ENCODE peak calls at places on chromosomes 4 and X, in ten cellular contexts. J is hepatocyte; P is omental fat pad; C is CD4-positive, alpha-beta T cell; Z is kidney; D is psoas muscle; A is MM.1S; X is endodermal cell; G is progenitor cell of endocrine pancreas; R is fibroblast of villous mesenchyme. O is an unnamed sample.

GRCh38 chr4:111960241-111960667 is 185.0 kb upstream of the FAM241A start:
- DNase-seq in G (no peak), D (no peak), X (no peak), A (peak), C (no peak), J (no peak), P (no peak), Z (no peak), R (peak), O (peak)

GRCh38 chr4:99574530-99575314 is at the start of gene MTTP:
- DNase-seq in P (no peak), Z (no peak), D (no peak), X (no peak), C (no peak), A (peak), G (no peak), J (peak), R (no peak), O (no peak)

GRCh38 chr4:187602339-187603092 is 393.1 kb upstream of the ZFP42 start:
- DNase-seq in G (no peak), Z (no peak), P (no peak), C (no peak), X (no peak), R (peak), J (no peak), A (no peak), D (no peak), O (no peak)

GRCh38 chr4:99437686-99438577 is 2.8 kb upstream of the ADH7 start:
- DNase-seq in R (peak), J (no peak), D (no peak), Z (no peak), G (no peak), P (no peak), C (no peak), X (no peak), A (no peak), O (no peak)

GRCh38 chrX:95764972-95765451 is 919.6 kb upstream of the DIAPH2 start:
- DNase-seq in J (peak), Z (no peak), G (peak), X (peak), R (peak), C (no peak), P (no peak), A (peak), D (no peak), O (peak)

GRCh38 chr4:106587558-106587957 is 219.0 kb upstream of the GIMD1 start:
- DNase-seq in X (no peak), R (peak), Z (no peak), J (peak), A (no peak), P (no peak), D (no peak), G (no peak), C (no peak), O (no peak)

GRCh38 chrX:101550362-101550761 is at the start of gene ARMCX1:
- DNase-seq in Z (peak), J (peak), C (no peak), D (peak), G (no peak), R (peak), X (peak), P (no peak), A (no peak), O (peak)

GRCh38 chr4:186587416-186588018 is 32.1 kb upstream of the MTNR1A start:
- DNase-seq in D (peak), R (peak), Z (peak), A (peak), G (peak), J (peak), C (peak), P (peak), X (peak), O (peak)

GRCh38 chrX:265502-265901 is 15.7 kb upstream of the PLCXD1 start:
- DNase-seq in J (no peak), R (no peak), P (no peak), Z (peak), X (no peak), G (no peak), C (no peak), A (no peak), D (no peak), O (no peak)

GRCh38 chrX:35380808-35381700 is 417.1 kb upstream of the MAGEB16 start:
- DNase-seq in C (no peak), J (peak), G (no peak), P (no peak), D (no peak), Z (no peak), X (no peak), R (peak), A (peak), O (no peak)

GRCh38 chr4:164779811-164780216 is 25.9 kb downstream of the SMIM31 start:
- DNase-seq in G (peak), J (peak), Z (no peak), R (peak), A (peak), P (no peak), C (no peak), X (peak), D (no peak), O (peak)

GRCh38 chr4:38306482-38307071 is 346.4 kb downstream of the PTTG2 start:
- DNase-seq in Z (no peak), P (no peak), X (no peak), J (no peak), C (no peak), R (no peak), D (no peak), G (no peak), A (peak), O (no peak)

GRCh38 chr4:10106421-10107039 is 10.1 kb downstream of the WDR1 start:
- DNase-seq in R (peak), A (no peak), X (no peak), C (peak), Z (peak), P (peak), D (peak), G (no peak), J (peak), O (peak)

GRCh38 chrX:23554304-23554703 is 113.0 kb upstream of the PRDX4 start:
- DNase-seq in D (no peak), Z (no peak), J (peak), R (peak), G (no peak), A (peak), P (no peak), C (no peak), X (no peak), O (peak)

GRCh38 chr4:128825226-128825625 is 15.7 kb downstream of the JADE1 start:
- DNase-seq in J (peak), C (no peak), G (no peak), D (no peak), P (no peak), A (no peak), R (no peak), X (peak), Z (no peak), O (peak)

GRCh38 chr4:13084210-13084609 is 399.9 kb downstream of the RAB28 start:
- DNase-seq in J (no peak), P (no peak), R (no peak), X (no peak), Z (no peak), G (no peak), C (no peak), D (no peak), A (peak), O (no peak)

GRCh38 chr4:144906181-144906895 is 191.7 kb downstream of the ANAPC10 start:
- DNase-seq in G (no peak), C (no peak), A (peak), R (peak), P (no peak), D (no peak), X (no peak), J (peak), Z (no peak), O (no peak)

GRCh38 chrX:97065973-97066372 is 182.3 kb downstream of the RPA4 start:
- DNase-seq in J (no peak), Z (no peak), R (no peak), P (no peak), D (no peak), X (no peak), A (no peak), G (no peak), C (no peak), O (no peak)

GRCh38 chr4:126850286-126850685 is 782.5 kb upstream of the INTU start:
- DNase-seq in Z (no peak), R (peak), G (no peak), D (no peak), J (peak), P (no peak), A (no peak), C (no peak), X (peak), O (peak)

GRCh38 chr4:110196871-110197420 is 1.5 kb downstream of the ELOVL6 start:
- DNase-seq in Z (no peak), X (no peak), A (peak), J (no peak), P (no peak), C (peak), R (peak), D (peak), G (no peak), O (no peak)

GRCh38 chr4:40434126-40434692 is 99.1 kb downstream of the CHRNA9 start:
- DNase-seq in J (no peak), Z (no peak), C (no peak), G (no peak), D (no peak), R (no peak), P (no peak), A (no peak), X (no peak), O (no peak)

GRCh38 chr4:37742149-37742548 is 56.0 kb upstream of the RELL1 start:
- DNase-seq in P (no peak), R (no peak), J (peak), X (no peak), Z (no peak), C (no peak), D (no peak), G (no peak), A (peak), O (peak)

GRCh38 chr4:20305976-20306375 is 54.3 kb downstream of the SLIT2 start:
- DNase-seq in R (peak), Z (no peak), D (no peak), P (no peak), A (peak), J (peak), C (no peak), X (no peak), G (no peak), O (peak)

GRCh38 chr4:10180927-10181744 is 64.5 kb upstream of the WDR1 start:
- DNase-seq in R (no peak), G (no peak), J (no peak), P (no peak), C (no peak), A (peak), X (no peak), D (no peak), Z (no peak), O (no peak)

GRCh38 chrX:19513383-19513782 is 1.9 kb downstream of the MAP3K15 start:
- DNase-seq in D (no peak), J (no peak), X (peak), C (no peak), G (no peak), Z (no peak), P (no peak), A (no peak), R (peak), O (no peak)

GRCh38 chrX:19360903-19361302 is 17.2 kb downstream of the PDHA1 start:
- DNase-seq in C (no peak), X (no peak), Z (no peak), G (no peak), P (no peak), A (no peak), R (no peak), J (no peak), D (no peak), O (no peak)

GRCh38 chrX:77160301-77160700 is 286.9 kb upstream of the FGF16 start:
- DNase-seq in P (no peak), R (no peak), J (no peak), G (no peak), A (no peak), D (peak), X (peak), C (no peak), Z (no peak), O (peak)

GRCh38 chrX:87160435-87161010 is 357.1 kb upstream of the KLHL4 start:
- DNase-seq in C (no peak), G (no peak), D (no peak), P (no peak), Z (no peak), A (no peak), J (no peak), X (no peak), R (no peak), O (no peak)

GRCh38 chr4:91958651-91959050 is 345.1 kb upstream of the GRID2 start:
- DNase-seq in G (no peak), Z (no peak), C (no peak), A (no peak), J (peak), R (no peak), P (no peak), D (no peak), X (peak), O (no peak)

GRCh38 chr4:140135529-140136021 is 18.4 kb downstream of the MAML3 start:
- DNase-seq in C (no peak), X (no peak), J (peak), R (peak), A (no peak), P (peak), D (peak), Z (peak), G (no peak), O (no peak)

GRCh38 chr4:101118641-101119040 is 228.7 kb downstream of the PPP3CA start:
- DNase-seq in J (no peak), C (no peak), D (no peak), R (no peak), Z (no peak), P (no peak), A (no peak), X (no peak), G (no peak), O (no peak)

GRCh38 chr4:5084911-5085475 is 33.7 kb downstream of the STK32B start:
- DNase-seq in G (no peak), D (no peak), C (no peak), Z (no peak), A (no peak), P (no peak), R (no peak), X (no peak), J (no peak), O (no peak)

DNA sequence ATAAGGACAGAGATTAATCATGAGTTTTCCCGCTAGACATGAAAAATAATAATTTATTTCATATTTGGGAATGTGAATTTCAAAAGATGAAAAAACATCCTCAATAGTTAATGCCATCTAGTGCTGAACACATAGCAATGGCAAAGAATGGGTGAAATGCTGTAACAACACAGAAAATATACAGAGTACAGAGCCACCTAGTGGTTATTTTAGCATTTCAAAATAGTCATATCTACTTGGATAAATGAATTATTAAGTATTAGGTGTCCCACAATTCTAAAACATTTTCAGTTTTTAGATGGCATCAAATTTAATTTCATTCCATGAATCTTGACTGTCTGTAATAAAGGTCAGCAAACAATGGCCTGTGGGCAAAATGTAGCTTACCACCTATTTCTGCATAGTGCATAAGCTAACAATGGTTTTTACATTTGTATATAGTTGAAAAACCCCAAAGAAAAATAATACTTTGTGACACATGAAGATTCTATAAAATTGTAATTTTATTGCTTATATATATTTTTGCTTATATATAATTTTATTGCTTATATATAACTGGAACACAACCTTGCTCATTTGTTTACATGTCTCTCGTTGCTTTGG is 99.3 kb upstream of the FAM47C start:
- DNase-seq in D (no peak), C (no peak), Z (no peak), G (no peak), X (no peak), R (peak), J (peak), A (peak), P (no peak), O (no peak)
- TF ChIP-seq CTCF in D (peak), C (no peak), Z (peak), G (peak), X (peak), R (peak), J (peak), A (peak), P (no peak), O (peak)

GRCh38 chr4:47762376-47763266 is 75.2 kb downstream of the CORIN start:
- DNase-seq in J (no peak), G (no peak), P (no peak), C (no peak), R (no peak), Z (no peak), A (no peak), X (no peak), D (no peak), O (no peak)
- TF ChIP-seq CTCF in J (no peak), G (no peak), P (no peak), C (no peak), R (no peak), Z (no peak), A (no peak), X (peak), D (no peak), O (no peak)

GRCh38 chr4:185142911-185143595 is at the start of gene SLC25A4:
- DNase-seq in Z (peak), X (peak), R (peak), C (peak), D (peak), P (peak), G (peak), A (peak), J (peak), O (peak)
- TF ChIP-seq CTCF in Z (peak), X (peak), R (peak), C (peak), D (peak), P (no peak), G (peak), A (peak), J (peak), O (no peak)

DNA sequence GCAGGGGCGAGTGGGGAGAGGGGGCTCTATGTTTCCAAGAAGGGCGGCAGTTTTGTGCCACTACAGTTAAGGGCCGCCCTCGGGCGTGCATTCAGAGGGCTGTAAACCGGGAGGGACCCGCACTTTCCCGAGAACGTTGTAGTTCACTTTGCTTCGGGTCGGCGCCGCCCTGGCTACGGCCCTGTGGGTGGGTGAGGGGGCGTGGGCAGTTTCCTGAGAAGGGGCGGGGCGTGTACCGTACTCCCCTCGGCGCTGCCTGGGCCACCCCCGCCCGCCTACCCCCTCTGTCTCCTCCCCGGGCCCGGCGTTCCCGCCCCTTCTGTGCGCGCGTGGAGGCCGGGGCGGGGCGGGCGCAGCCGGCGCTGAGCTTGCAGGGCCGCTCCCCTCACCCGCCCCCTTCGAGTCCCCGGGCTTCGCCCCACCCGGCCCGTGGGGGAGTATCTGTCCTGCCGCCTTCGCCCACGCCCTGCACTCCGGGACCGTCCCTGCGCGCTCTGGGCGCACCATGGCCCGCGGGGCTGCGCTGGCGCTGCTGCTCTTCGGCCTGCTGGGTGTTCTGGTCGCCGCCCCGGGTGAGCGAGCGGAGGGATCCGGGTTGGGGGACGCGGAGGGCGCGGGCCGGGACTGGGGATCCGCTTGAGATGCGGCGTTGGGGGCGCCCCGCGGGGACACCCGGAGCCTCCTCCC is at the start of gene CD99:
- DNase-seq in X (peak), R (peak), J (peak), C (peak), P (peak), A (peak), G (peak), D (peak), Z (peak), O (peak)
- TF ChIP-seq CTCF in X (no peak), R (no peak), J (no peak), C (no peak), P (no peak), A (no peak), G (no peak), D (no peak), Z (no peak), O (no peak)

GRCh38 chr4:8407316-8407715 is 33.2 kb downstream of the ACOX3 start:
- DNase-seq in X (no peak), A (no peak), R (no peak), Z (no peak), C (no peak), D (no peak), G (no peak), J (no peak), P (no peak), O (no peak)
- TF ChIP-seq CTCF in X (no peak), A (no peak), R (no peak), Z (no peak), C (no peak), D (no peak), G (no peak), J (no peak), P (no peak), O (no peak)

DNA sequence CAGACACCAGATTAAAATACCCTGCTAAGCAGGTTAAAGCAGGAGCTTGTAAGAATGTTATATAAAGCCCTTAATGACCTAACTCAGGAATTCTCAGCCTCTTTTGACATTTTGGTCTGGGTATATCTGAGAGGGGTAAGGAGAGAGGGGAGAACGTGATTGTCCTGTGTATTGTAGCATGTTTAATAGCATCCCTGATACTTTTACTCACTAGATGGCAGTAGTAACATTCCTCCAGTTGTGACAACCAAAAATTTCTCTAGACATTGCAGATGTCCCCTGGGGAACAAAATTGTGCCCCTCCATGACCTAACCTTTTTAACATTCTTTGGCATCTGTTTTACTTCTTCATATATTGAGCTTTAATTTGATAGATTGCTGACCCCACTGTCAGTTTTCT is 17.9 kb downstream of the SMARCA5 start:
- DNase-seq in C (no peak), X (no peak), R (no peak), A (peak), P (no peak), D (no peak), J (no peak), Z (no peak), G (no peak), O (no peak)
- TF ChIP-seq CTCF in C (no peak), X (peak), R (peak), A (peak), P (no peak), D (peak), J (peak), Z (no peak), G (peak), O (no peak)

GRCh38 chr4:42586775-42587174 is 70.1 kb downstream of the ATP8A1 start:
- DNase-seq in A (no peak), C (no peak), Z (no peak), G (no peak), X (no peak), D (no peak), J (no peak), P (no peak), R (no peak), O (no peak)
- TF ChIP-seq CTCF in A (no peak), C (no peak), Z (no peak), G (no peak), X (no peak), D (no peak), J (no peak), P (no peak), R (no peak), O (no peak)

GRCh38 chr4:124191329-124191728 is 521.2 kb downstream of the ANKRD50 start:
- DNase-seq in Z (no peak), P (no peak), X (no peak), R (no peak), A (no peak), G (no peak), C (no peak), J (no peak), D (no peak), O (no peak)
- TF ChIP-seq CTCF in Z (no peak), P (no peak), X (no peak), R (no peak), A (no peak), G (no peak), C (no peak), J (no peak), D (no peak), O (no peak)

DNA sequence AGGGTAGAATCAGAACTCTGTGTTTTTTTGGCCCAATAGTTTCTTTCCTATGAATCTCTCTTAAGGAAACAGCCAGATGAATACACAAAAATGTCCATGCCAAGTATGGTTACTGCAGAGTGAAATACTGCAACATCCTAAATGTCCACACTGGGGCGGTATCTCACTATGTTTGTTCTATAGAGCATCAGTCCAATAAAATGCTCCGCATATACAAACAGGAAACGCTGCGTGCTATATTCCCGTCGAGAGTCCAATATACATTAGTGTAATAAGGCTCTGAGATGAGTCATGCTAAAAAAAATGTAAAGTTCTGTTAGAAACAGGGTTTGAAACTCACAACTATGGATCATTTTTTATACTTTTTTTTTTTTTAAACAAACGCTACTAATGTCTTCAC is 72.9 kb upstream of the ENOX2 start:
- DNase-seq in X (peak), D (no peak), R (peak), P (no peak), A (peak), J (peak), G (peak), Z (no peak), C (peak), O (peak)
- TF ChIP-seq CTCF in X (peak), D (peak), R (peak), P (no peak), A (peak), J (peak), G (peak), Z (peak), C (peak), O (no peak)